ENCODE peak calls at places on chromosomes 11 and 22, in five cellular contexts. One of them, this sample, is unnamed.

GRCh38 chr11:82864268-82864667 is 36.0 kb downstream of the PRCP start:
- DNase-seq in IMR-90: peak
- DNase-seq in CD8-positive, alpha-beta T cell: no peak
- DNase-seq in heart left ventricle: peak
- DNase-seq in transverse colon: peak
- DNase-seq in this sample: peak

GRCh38 chr11:71396548-71397123 is 51.6 kb downstream of the DHCR7 start:
- DNase-seq in IMR-90: no peak
- DNase-seq in CD8-positive, alpha-beta T cell: no peak
- DNase-seq in heart left ventricle: no peak
- DNase-seq in transverse colon: no peak
- DNase-seq in this sample: no peak

GRCh38 chr22:26445577-26446275 is 16.7 kb downstream of the ASPHD2 start:
- DNase-seq in IMR-90: no peak
- DNase-seq in CD8-positive, alpha-beta T cell: no peak
- DNase-seq in heart left ventricle: no peak
- DNase-seq in transverse colon: no peak
- DNase-seq in this sample: no peak

GRCh38 chr11:27635567-27636037 is 64.7 kb downstream of the BDNF start:
- DNase-seq in IMR-90: no peak
- DNase-seq in CD8-positive, alpha-beta T cell: no peak
- DNase-seq in heart left ventricle: no peak
- DNase-seq in transverse colon: no peak
- DNase-seq in this sample: no peak

GRCh38 chr11:2751523-2752203 is 51.9 kb upstream of the KCNQ1OT1 start:
- DNase-seq in IMR-90: no peak
- DNase-seq in CD8-positive, alpha-beta T cell: no peak
- DNase-seq in heart left ventricle: peak
- DNase-seq in transverse colon: peak
- DNase-seq in this sample: no peak

GRCh38 chr22:37288521-37288920 is 6.2 kb downstream of the CYTH4 start:
- DNase-seq in IMR-90: no peak
- DNase-seq in CD8-positive, alpha-beta T cell: no peak
- DNase-seq in heart left ventricle: no peak
- DNase-seq in transverse colon: no peak
- DNase-seq in this sample: no peak

GRCh38 chr11:57310630-57311086 is 14.1 kb downstream of the TNKS1BP1 start:
- DNase-seq in IMR-90: peak
- DNase-seq in CD8-positive, alpha-beta T cell: no peak
- DNase-seq in heart left ventricle: no peak
- DNase-seq in transverse colon: no peak
- DNase-seq in this sample: no peak

GRCh38 chr11:61072316-61073109 is 29.8 kb upstream of the CD5 start:
- DNase-seq in IMR-90: no peak
- DNase-seq in CD8-positive, alpha-beta T cell: no peak
- DNase-seq in heart left ventricle: no peak
- DNase-seq in transverse colon: no peak
- DNase-seq in this sample: no peak

GRCh38 chr22:27639180-27640086 is 162.1 kb downstream of the MN1 start:
- DNase-seq in IMR-90: no peak
- DNase-seq in CD8-positive, alpha-beta T cell: no peak
- DNase-seq in heart left ventricle: peak
- DNase-seq in transverse colon: no peak
- DNase-seq in this sample: no peak

GRCh38 chr11:26287067-26287518 is 44.8 kb upstream of the ANO3 start:
- DNase-seq in IMR-90: peak
- DNase-seq in CD8-positive, alpha-beta T cell: no peak
- DNase-seq in heart left ventricle: no peak
- DNase-seq in transverse colon: no peak
- DNase-seq in this sample: no peak

GRCh38 chr11:15849265-15849664 is 507.1 kb downstream of the SOX6 start:
- DNase-seq in IMR-90: no peak
- DNase-seq in CD8-positive, alpha-beta T cell: no peak
- DNase-seq in heart left ventricle: no peak
- DNase-seq in transverse colon: no peak
- DNase-seq in this sample: no peak

GRCh38 chr22:17792854-17793434 is 18.7 kb upstream of the BID start:
- DNase-seq in IMR-90: no peak
- DNase-seq in CD8-positive, alpha-beta T cell: no peak
- DNase-seq in heart left ventricle: no peak
- DNase-seq in transverse colon: no peak
- DNase-seq in this sample: no peak

GRCh38 chr22:26552466-26552865 is 37.5 kb downstream of the TPST2 start:
- DNase-seq in IMR-90: peak
- DNase-seq in CD8-positive, alpha-beta T cell: no peak
- DNase-seq in heart left ventricle: no peak
- DNase-seq in transverse colon: no peak
- DNase-seq in this sample: no peak

GRCh38 chr11:61727401-61727811 is 25.0 kb upstream of the MYRF start:
- DNase-seq in IMR-90: no peak
- DNase-seq in CD8-positive, alpha-beta T cell: no peak
- DNase-seq in heart left ventricle: no peak
- DNase-seq in transverse colon: no peak
- DNase-seq in this sample: peak

GRCh38 chr11:117958949-117959348 is 27.2 kb upstream of the IL10RA start:
- DNase-seq in IMR-90: no peak
- DNase-seq in CD8-positive, alpha-beta T cell: no peak
- DNase-seq in heart left ventricle: no peak
- DNase-seq in transverse colon: no peak
- DNase-seq in this sample: no peak

GRCh38 chr22:20495861-20496681 is 476 bp upstream of the KLHL22 start:
- DNase-seq in IMR-90: peak
- DNase-seq in CD8-positive, alpha-beta T cell: peak
- DNase-seq in heart left ventricle: peak
- DNase-seq in transverse colon: peak
- DNase-seq in this sample: peak

GRCh38 chr11:129681344-129682114 is 134.1 kb upstream of the TMEM45B start:
- DNase-seq in IMR-90: no peak
- DNase-seq in CD8-positive, alpha-beta T cell: no peak
- DNase-seq in heart left ventricle: no peak
- DNase-seq in transverse colon: no peak
- DNase-seq in this sample: no peak

GRCh38 chr22:40193429-40194421 is 16.0 kb downstream of the TNRC6B start:
- DNase-seq in IMR-90: peak
- DNase-seq in CD8-positive, alpha-beta T cell: no peak
- DNase-seq in heart left ventricle: no peak
- DNase-seq in transverse colon: no peak
- DNase-seq in this sample: no peak

GRCh38 chr11:129252621-129253020 is 60.5 kb upstream of the ARHGAP32 start:
- DNase-seq in IMR-90: no peak
- DNase-seq in CD8-positive, alpha-beta T cell: no peak
- DNase-seq in heart left ventricle: no peak
- DNase-seq in transverse colon: no peak
- DNase-seq in this sample: no peak

GRCh38 chr22:38862375-38863329 is 9.4 kb downstream of the CBX6 start:
- DNase-seq in IMR-90: no peak
- DNase-seq in CD8-positive, alpha-beta T cell: no peak
- DNase-seq in heart left ventricle: peak
- DNase-seq in transverse colon: peak
- DNase-seq in this sample: no peak

GRCh38 chr11:115433376-115433775 is 70.8 kb downstream of the CADM1 start:
- DNase-seq in IMR-90: no peak
- DNase-seq in CD8-positive, alpha-beta T cell: no peak
- DNase-seq in heart left ventricle: no peak
- DNase-seq in transverse colon: no peak
- DNase-seq in this sample: no peak

GRCh38 chr11:46273511-46274205 is 3.8 kb upstream of the CREB3L1 start:
- DNase-seq in IMR-90: no peak
- DNase-seq in CD8-positive, alpha-beta T cell: no peak
- DNase-seq in heart left ventricle: no peak
- DNase-seq in transverse colon: peak
- DNase-seq in this sample: no peak

DNA sequence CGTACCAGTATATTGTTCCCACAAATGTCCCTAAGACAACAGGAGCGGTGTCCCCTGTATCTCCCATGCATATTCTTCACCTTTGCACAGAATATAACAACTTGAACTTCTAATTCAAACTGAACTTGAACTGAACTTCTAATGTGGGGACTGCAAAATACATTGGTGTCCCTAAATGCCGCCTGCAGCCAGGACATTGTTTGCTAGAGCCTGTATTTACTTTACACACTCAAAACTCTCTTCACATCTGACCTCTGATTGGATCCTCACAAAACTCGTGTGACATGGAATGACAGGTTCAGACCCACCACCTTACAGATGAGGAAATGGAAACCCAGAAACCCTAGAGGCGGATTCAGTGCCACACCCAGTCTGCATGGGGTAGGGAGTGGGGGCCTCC is 6.4 kb downstream of the CPT1A start:
- DNase-seq in IMR-90: no peak
- DNase-seq in CD8-positive, alpha-beta T cell: no peak
- DNase-seq in heart left ventricle: no peak
- DNase-seq in transverse colon: no peak
- DNase-seq in this sample: no peak
- H3K27ac ChIP-seq in IMR-90: no peak
- H3K27ac ChIP-seq in CD8-positive, alpha-beta T cell: no peak
- H3K27ac ChIP-seq in heart left ventricle: no peak
- H3K27ac ChIP-seq in transverse colon: peak
- H3K27ac ChIP-seq in this sample: no peak

GRCh38 chr11:43930868-43931716 is 11.3 kb upstream of the C11orf96 start:
- DNase-seq in IMR-90: peak
- DNase-seq in CD8-positive, alpha-beta T cell: no peak
- DNase-seq in heart left ventricle: no peak
- DNase-seq in transverse colon: no peak
- DNase-seq in this sample: no peak

GRCh38 chr11:43934359-43935130 is 7.9 kb upstream of the C11orf96 start:
- DNase-seq in IMR-90: no peak
- DNase-seq in CD8-positive, alpha-beta T cell: no peak
- DNase-seq in heart left ventricle: no peak
- DNase-seq in transverse colon: no peak
- DNase-seq in this sample: no peak

GRCh38 chr11:43933226-43933607 is 9.2 kb upstream of the C11orf96 start:
- DNase-seq in IMR-90: no peak
- DNase-seq in CD8-positive, alpha-beta T cell: no peak
- DNase-seq in heart left ventricle: no peak
- DNase-seq in transverse colon: no peak
- DNase-seq in this sample: no peak

GRCh38 chr11:43933608-43934358 is 8.7 kb upstream of the C11orf96 start:
- DNase-seq in IMR-90: peak
- DNase-seq in CD8-positive, alpha-beta T cell: no peak
- DNase-seq in heart left ventricle: no peak
- DNase-seq in transverse colon: no peak
- DNase-seq in this sample: no peak

DNA sequence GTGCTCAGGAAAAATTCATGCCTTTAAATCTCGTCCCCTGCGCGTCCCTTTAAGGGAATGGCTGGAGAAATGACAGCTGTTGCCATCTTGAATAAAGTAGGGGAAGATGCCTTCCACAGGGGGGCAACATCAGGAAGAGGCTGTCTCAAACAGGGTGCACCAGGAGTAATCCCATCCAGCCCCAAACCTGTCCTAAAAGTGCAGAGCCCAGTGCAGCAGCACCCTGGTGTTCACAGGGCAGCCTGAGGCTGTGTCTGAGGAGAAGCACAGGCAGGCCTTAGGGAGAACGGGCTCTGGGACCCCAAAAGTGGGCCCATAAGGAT is 10.8 kb upstream of the C11orf96 start:
- DNase-seq in IMR-90: no peak
- DNase-seq in CD8-positive, alpha-beta T cell: no peak
- DNase-seq in heart left ventricle: no peak
- DNase-seq in transverse colon: no peak
- DNase-seq in this sample: no peak
- TF ChIP-seq CTCF in IMR-90: peak
- TF ChIP-seq CTCF in CD8-positive, alpha-beta T cell: no peak
- TF ChIP-seq CTCF in heart left ventricle: no peak
- TF ChIP-seq CTCF in transverse colon: no peak
- TF ChIP-seq CTCF in this sample: no peak

GRCh38 chr11:102387056-102387781 is 40.2 kb downstream of the BIRC2 start:
- DNase-seq in IMR-90: no peak
- DNase-seq in CD8-positive, alpha-beta T cell: no peak
- DNase-seq in heart left ventricle: no peak
- DNase-seq in transverse colon: no peak
- DNase-seq in this sample: no peak

GRCh38 chr11:102391549-102392237 is 44.7 kb downstream of the BIRC2 start:
- DNase-seq in IMR-90: no peak
- DNase-seq in CD8-positive, alpha-beta T cell: no peak
- DNase-seq in heart left ventricle: no peak
- DNase-seq in transverse colon: no peak
- DNase-seq in this sample: no peak

GRCh38 chr11:102386376-102386775 is 39.4 kb downstream of the BIRC2 start:
- DNase-seq in IMR-90: peak
- DNase-seq in CD8-positive, alpha-beta T cell: no peak
- DNase-seq in heart left ventricle: no peak
- DNase-seq in transverse colon: no peak
- DNase-seq in this sample: no peak

GRCh38 chr11:102390667-102391449 is 43.8 kb downstream of the BIRC2 start:
- DNase-seq in IMR-90: peak
- DNase-seq in CD8-positive, alpha-beta T cell: peak
- DNase-seq in heart left ventricle: peak
- DNase-seq in transverse colon: peak
- DNase-seq in this sample: peak

GRCh38 chr11:102389253-102389652 is 42.2 kb downstream of the BIRC2 start:
- DNase-seq in IMR-90: no peak
- DNase-seq in CD8-positive, alpha-beta T cell: no peak
- DNase-seq in heart left ventricle: no peak
- DNase-seq in transverse colon: no peak
- DNase-seq in this sample: no peak
- H3K27ac ChIP-seq in IMR-90: no peak
- H3K27ac ChIP-seq in CD8-positive, alpha-beta T cell: no peak
- H3K27ac ChIP-seq in heart left ventricle: no peak
- H3K27ac ChIP-seq in transverse colon: no peak
- H3K27ac ChIP-seq in this sample: no peak

GRCh38 chr11:43988040-43988793 is 45.8 kb downstream of the C11orf96 start:
- DNase-seq in IMR-90: peak
- DNase-seq in CD8-positive, alpha-beta T cell: no peak
- DNase-seq in heart left ventricle: no peak
- DNase-seq in transverse colon: no peak
- DNase-seq in this sample: no peak
- TF ChIP-seq CTCF in IMR-90: peak
- TF ChIP-seq CTCF in CD8-positive, alpha-beta T cell: no peak
- TF ChIP-seq CTCF in heart left ventricle: no peak
- TF ChIP-seq CTCF in transverse colon: no peak
- TF ChIP-seq CTCF in this sample: no peak

GRCh38 chr11:86749376-86749775 is 51.0 kb upstream of the PRSS23 start:
- DNase-seq in IMR-90: no peak
- DNase-seq in CD8-positive, alpha-beta T cell: no peak
- DNase-seq in heart left ventricle: no peak
- DNase-seq in transverse colon: no peak
- DNase-seq in this sample: no peak

GRCh38 chr11:86747801-86748200 is 52.5 kb upstream of the PRSS23 start:
- DNase-seq in IMR-90: no peak
- DNase-seq in CD8-positive, alpha-beta T cell: no peak
- DNase-seq in heart left ventricle: no peak
- DNase-seq in transverse colon: no peak
- DNase-seq in this sample: no peak

GRCh38 chr11:86748296-86748695 is 52.0 kb upstream of the PRSS23 start:
- DNase-seq in IMR-90: no peak
- DNase-seq in CD8-positive, alpha-beta T cell: no peak
- DNase-seq in heart left ventricle: no peak
- DNase-seq in transverse colon: no peak
- DNase-seq in this sample: no peak

GRCh38 chr11:86746509-86746908 is 53.8 kb upstream of the PRSS23 start:
- DNase-seq in IMR-90: no peak
- DNase-seq in CD8-positive, alpha-beta T cell: no peak
- DNase-seq in heart left ventricle: no peak
- DNase-seq in transverse colon: no peak
- DNase-seq in this sample: no peak

GRCh38 chr11:86749861-86750401 is 50.4 kb upstream of the PRSS23 start:
- DNase-seq in IMR-90: no peak
- DNase-seq in CD8-positive, alpha-beta T cell: no peak
- DNase-seq in heart left ventricle: no peak
- DNase-seq in transverse colon: no peak
- DNase-seq in this sample: no peak
- H3K27ac ChIP-seq in IMR-90: no peak
- H3K27ac ChIP-seq in CD8-positive, alpha-beta T cell: no peak
- H3K27ac ChIP-seq in heart left ventricle: no peak
- H3K27ac ChIP-seq in transverse colon: no peak
- H3K27ac ChIP-seq in this sample: no peak

GRCh38 chr11:92552942-92553341 is 328.3 kb downstream of the FAT3 start:
- DNase-seq in IMR-90: peak
- DNase-seq in CD8-positive, alpha-beta T cell: no peak
- DNase-seq in heart left ventricle: no peak
- DNase-seq in transverse colon: no peak
- DNase-seq in this sample: no peak
- TF ChIP-seq CTCF in IMR-90: peak
- TF ChIP-seq CTCF in CD8-positive, alpha-beta T cell: no peak
- TF ChIP-seq CTCF in heart left ventricle: no peak
- TF ChIP-seq CTCF in transverse colon: no peak
- TF ChIP-seq CTCF in this sample: no peak

This sample was measured in dorsolateral prefrontal cortex.